ENCODE peak calls at places on chromosomes 1 and 21, in six cellular contexts. G, W, B, J, N and E are unnamed samples.

GRCh38 chr1:111971396-111971795 is 18.1 kb downstream of the KCND3 start:
- DNase-seq in W (no peak), N (no peak), J (no peak), G (no peak), B (no peak), E (no peak)

GRCh38 chr1:58968360-58968952 is 184.6 kb upstream of the JUN start:
- DNase-seq in J (no peak), N (no peak), B (no peak), G (peak), W (no peak), E (no peak)

GRCh38 chr1:10253755-10254154 is 43.4 kb downstream of the KIF1B start:
- DNase-seq in J (no peak), G (peak), B (no peak), N (no peak), W (no peak), E (no peak)

GRCh38 chr1:228793032-228793431 is 57.8 kb downstream of the RHOU start:
- DNase-seq in G (no peak), N (no peak), B (no peak), J (no peak), W (no peak), E (no peak)

GRCh38 chr1:204828352-204828850 is 42.3 kb upstream of the NFASC start:
- DNase-seq in B (peak), J (peak), W (peak), G (no peak), N (peak), E (peak)

GRCh38 chr1:28031173-28031572 is 57.2 kb downstream of the EYA3 start:
- DNase-seq in N (no peak), B (no peak), W (peak), J (no peak), G (no peak), E (no peak)

GRCh38 chr1:54124472-54124871 is 28.3 kb downstream of the CDCP2 start:
- DNase-seq in W (peak), N (no peak), J (peak), B (no peak), G (no peak), E (no peak)

GRCh38 chr21:29053656-29054055 is 19.8 kb downstream of the CCT8 start:
- DNase-seq in N (no peak), W (no peak), B (no peak), G (no peak), J (no peak), E (no peak)

GRCh38 chr1:245829194-245829593 is 674.4 kb downstream of the KIF26B start:
- DNase-seq in J (no peak), W (peak), B (no peak), G (no peak), N (no peak), E (no peak)

GRCh38 chr1:111463029-111463683 is 10.6 kb upstream of the C1orf162 start:
- DNase-seq in J (no peak), B (no peak), G (no peak), W (no peak), N (no peak), E (no peak)

GRCh38 chr1:10415211-10415930 is 14.9 kb upstream of the CENPS start:
- DNase-seq in B (no peak), G (no peak), N (no peak), J (peak), W (no peak), E (no peak)

GRCh38 chr1:58874757-58875755 is 91.2 kb upstream of the JUN start:
- DNase-seq in G (no peak), B (no peak), J (peak), N (no peak), W (peak), E (peak)

GRCh38 chr1:221712198-221712684 is 29.6 kb downstream of the DUSP10 start:
- DNase-seq in B (no peak), N (no peak), G (peak), J (no peak), W (no peak), E (no peak)